ENCODE peak calls at places on chromosome 2, in four cellular contexts. V is naive thymus-derived CD4-positive, alpha-beta T cell; O is Panc1; W is brain microvascular endothelial cell. T is an unnamed sample.
A peak's percentile ranks its signal among the peaks of the same experiment; 100 is the strongest.

GRCh38 chr2:118842687-118843491 is 4.6 kb downstream of the EN1 start:
- DNase-seq in W (no peak), O (no peak), V (no peak), T (peak; percentile 73)

GRCh38 chr2:28202718-28203117 is 189.9 kb upstream of the FOSL2 start:
- DNase-seq in V (no peak), O (no peak), W (no peak), T (no peak)

GRCh38 chr2:5695641-5696350 is 3.6 kb downstream of the SOX11 start:
- DNase-seq in O (no peak), W (peak; percentile 27), V (no peak), T (peak; percentile 43)

GRCh38 chr2:231330311-231330710 is 65.2 kb upstream of the B3GNT7 start:
- DNase-seq in W (no peak), V (no peak), O (no peak), T (no peak)

GRCh38 chr2:20015482-20016083 is 3.1 kb upstream of the MATN3 start:
- DNase-seq in W (peak; percentile 12), V (peak; percentile 43), O (peak; percentile 47), T (no peak)

GRCh38 chr2:33131820-33132219 is 185.1 kb downstream of the LTBP1 start:
- DNase-seq in O (no peak), W (no peak), V (no peak), T (peak; percentile 25)

GRCh38 chr2:174846941-174847938 is 83.0 kb upstream of the CHRNA1 start:
- DNase-seq in W (peak; percentile 66), O (no peak), V (no peak), T (no peak)

GRCh38 chr2:216298719-216299118 is 73.6 kb downstream of the MARCHF4 start:
- DNase-seq in V (no peak), O (no peak), W (peak; percentile 77), T (peak; percentile 11)

GRCh38 chr2:118321436-118322100 is 233.3 kb downstream of the INSIG2 start:
- DNase-seq in V (no peak), O (no peak), W (no peak), T (peak; percentile 52)

GRCh38 chr2:65386340-65386739 is 46.1 kb downstream of the SPRED2 start:
- DNase-seq in O (no peak), W (no peak), V (no peak), T (no peak)

GRCh38 chr2:94881070-94881469 is 9.8 kb downstream of the TEKT4 start:
- DNase-seq in V (no peak), O (no peak), W (no peak), T (no peak)

GRCh38 chr2:6835467-6835866 is 30.2 kb downstream of the CMPK2 start:
- DNase-seq in W (no peak), O (no peak), V (no peak), T (no peak)

GRCh38 chr2:198000417-198000816 is 196.0 kb downstream of the PLCL1 start:
- DNase-seq in W (no peak), O (no peak), V (no peak), T (no peak)

GRCh38 chr2:155442755-155443372 is 744.4 kb downstream of the KCNJ3 start:
- DNase-seq in W (no peak), O (no peak), V (no peak), T (peak; percentile 75)

GRCh38 chr2:207630491-207630890 is 5.3 kb upstream of the METTL21A start:
- DNase-seq in W (no peak), O (no peak), V (no peak), T (no peak)

GRCh38 chr2:240568678-240569522 is 616 bp downstream of the RNPEPL1 start:
- DNase-seq in W (no peak), O (no peak), V (peak; percentile 78), T (peak; percentile 70)

GRCh38 chr2:37061312-37061711 is 22.9 kb downstream of the HEATR5B start:
- DNase-seq in O (no peak), V (no peak), W (no peak), T (no peak)

GRCh38 chr2:17830053-17831034 is 14.1 kb downstream of the MSGN1 start:
- DNase-seq in W (peak; percentile 79), V (peak; percentile 5), O (peak; percentile 18), T (peak; percentile 41)

GRCh38 chr2:230600285-230600684 is 112.4 kb upstream of the CAB39 start:
- DNase-seq in O (no peak), V (no peak), W (no peak), T (no peak)

GRCh38 chr2:128661289-128661688 is 342.6 kb upstream of the HS6ST1 start:
- DNase-seq in V (no peak), O (no peak), W (no peak), T (no peak)

GRCh38 chr2:236711440-236711839 is 141.8 kb downstream of the ACKR3 start:
- DNase-seq in V (no peak), W (no peak), O (no peak), T (peak; percentile 91)

GRCh38 chr2:76415821-76416220 is 705.1 kb upstream of the GCFC2 start:
- DNase-seq in V (no peak), O (no peak), W (no peak), T (no peak)

GRCh38 chr2:6423131-6423530 is 442.6 kb downstream of the CMPK2 start:
- DNase-seq in O (no peak), W (no peak), V (no peak), T (no peak)

GRCh38 chr2:9811679-9812511 is 31.4 kb upstream of the TAF1B start:
- DNase-seq in W (no peak), O (no peak), V (no peak), T (no peak)

GRCh38 chr2:174049895-174050294 is 84.7 kb upstream of the SP3 start:
- DNase-seq in W (no peak), V (no peak), O (no peak), T (no peak)

GRCh38 chr2:214127178-214127970 is 283.5 kb upstream of the VWC2L start:
- DNase-seq in V (no peak), O (no peak), W (peak; percentile 49), T (peak; percentile 68)

GRCh38 chr2:216807861-216808272 is 52.0 kb downstream of the TNP1 start:
- DNase-seq in V (no peak), O (no peak), W (peak; percentile 24), T (no peak)

GRCh38 chr2:65024149-65024829 is 31.9 kb upstream of the CEP68 start:
- DNase-seq in O (no peak), W (peak; percentile 87), V (no peak), T (peak; percentile 43)

GRCh38 chr2:8628179-8628869 is 53.5 kb upstream of the ID2 start:
- DNase-seq in W (no peak), O (no peak), V (no peak), T (no peak)

GRCh38 chr2:53445376-53446072 is 322.1 kb upstream of the CHAC2 start:
- DNase-seq in O (no peak), W (peak; percentile 54), V (no peak), T (peak; percentile 13)

GRCh38 chr2:241473399-241473798 is 35.0 kb downstream of the STK25 start:
- DNase-seq in O (no peak), W (no peak), V (no peak), T (no peak)

GRCh38 chr2:29463181-29463900 is 348.1 kb downstream of the CLIP4 start:
- DNase-seq in O (no peak), V (no peak), W (peak; percentile 64), T (no peak)

GRCh38 chr2:200829258-200829655 is 17.5 kb downstream of the BZW1 start:
- DNase-seq in V (no peak), O (no peak), W (no peak), T (no peak)

GRCh38 chr2:240790370-240791210 is 29.4 kb downstream of the KIF1A start:
- DNase-seq in O (no peak), V (no peak), W (no peak), T (no peak)

GRCh38 chr2:18552351-18553077 is 7.9 kb downstream of the RDH14 start:
- DNase-seq in V (no peak), O (no peak), W (no peak), T (no peak)

GRCh38 chr2:130767408-130767775 is 12.1 kb downstream of the AMER3 start:
- DNase-seq in V (no peak), O (no peak), W (no peak), T (no peak)

GRCh38 chr2:73949802-73950201 is 23.1 kb downstream of the DGUOK start:
- DNase-seq in O (no peak), V (no peak), W (no peak), T (no peak)
- H3K36me3 ChIP-seq in O (peaks cover 19% of the 10 kb centered on the region), V (peaks cover 27% of the 10 kb centered on the region), W (peaks cover 47% of the 10 kb centered on the region), T (peaks cover 81% of the 10 kb centered on the region)

GRCh38 chr2:101388232-101388631 is 929 bp upstream of the CREG2 start:
- DNase-seq in W (peak; percentile 43), O (no peak), V (no peak), T (peak; percentile 23)
- H3K27me3 ChIP-seq in W (peaks cover 7% of the 10 kb centered on the region), O (peaks cover 30% of the 10 kb centered on the region), V (peaks cover 11% of the 10 kb centered on the region), T (peaks cover 23% of the 10 kb centered on the region)

GRCh38 chr2:3324036-3324386 is 53.6 kb downstream of the EIPR1 start:
- DNase-seq in V (no peak), O (no peak), W (no peak), T (no peak)

GRCh38 chr2:3324404-3325281 is 53.0 kb downstream of the EIPR1 start:
- DNase-seq in W (no peak), O (no peak), V (no peak), T (no peak)

GRCh38 chr2:3326871-3327270 is 50.7 kb downstream of the EIPR1 start:
- DNase-seq in W (no peak), O (no peak), V (no peak), T (no peak)

GRCh38 chr2:3325458-3326181 is 52.0 kb downstream of the EIPR1 start:
- DNase-seq in W (no peak), O (no peak), V (no peak), T (no peak)

GRCh38 chr2:3326182-3326537 is 51.5 kb downstream of the EIPR1 start:
- DNase-seq in O (no peak), W (no peak), V (no peak), T (no peak)
- H3K36me3 ChIP-seq in O (no peaks in the 10 kb centered on the region), W (peaks cover 12% of the 10 kb centered on the region), V (no peaks in the 10 kb centered on the region), T (no peaks in the 10 kb centered on the region)

DNA sequence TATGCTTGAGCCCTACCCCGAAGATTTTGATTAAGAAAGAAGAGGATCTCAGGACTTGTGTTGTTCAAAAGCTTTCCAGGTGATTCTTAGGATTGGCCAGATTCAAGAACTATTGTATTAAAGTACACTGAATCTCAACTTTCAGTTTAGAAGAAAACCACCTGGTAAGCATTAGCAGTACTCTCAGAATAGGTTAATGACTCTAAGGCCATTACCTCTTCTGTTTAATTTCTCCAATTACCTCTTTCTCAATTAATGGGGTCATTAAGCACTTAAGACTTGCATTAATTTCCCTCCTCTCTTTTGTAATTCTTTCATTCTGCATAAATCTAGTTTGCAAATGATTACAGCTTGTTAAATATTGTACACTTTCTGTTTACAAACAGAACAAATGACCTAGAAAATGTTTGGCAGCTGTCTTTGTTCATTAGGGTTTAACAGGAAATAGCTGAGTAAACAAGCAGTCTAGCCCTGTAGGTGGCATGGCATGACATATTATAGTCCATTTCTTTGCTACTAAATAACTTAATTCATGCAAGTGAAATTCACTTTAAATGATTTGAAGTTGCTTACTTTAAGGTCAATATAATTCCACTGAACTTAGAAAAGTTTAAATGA is 20.4 kb upstream of the TDRD15 start:
- DNase-seq in O (no peak), W (no peak), V (no peak), T (no peak)
- H3K27me3 ChIP-seq in O (no peaks in the 10 kb centered on the region), W (no peaks in the 10 kb centered on the region), V (no peaks in the 10 kb centered on the region), T (peaks cover 6% of the 10 kb centered on the region)

GRCh38 chr2:218229239-218229638 is 12.2 kb downstream of the ARPC2 start:
- DNase-seq in V (peak; percentile 55), O (no peak), W (peak; percentile 62), T (peak; percentile 11)

GRCh38 chr2:218230882-218231281 is 13.9 kb downstream of the ARPC2 start:
- DNase-seq in O (no peak), W (peak; percentile 64), V (no peak), T (no peak)

GRCh38 chr2:218226903-218227302 is 9.9 kb downstream of the ARPC2 start:
- DNase-seq in O (no peak), V (no peak), W (no peak), T (no peak)

GRCh38 chr2:218229851-218230250 is 12.9 kb downstream of the ARPC2 start:
- DNase-seq in W (no peak), V (no peak), O (no peak), T (no peak)

GRCh38 chr2:218228366-218229092 is 11.5 kb downstream of the ARPC2 start:
- DNase-seq in O (no peak), V (no peak), W (no peak), T (no peak)
- H3K36me3 ChIP-seq in O (peaks cover 37% of the 10 kb centered on the region), V (peaks cover 18% of the 10 kb centered on the region), W (peaks cover 71% of the 10 kb centered on the region), T (peaks cover 79% of the 10 kb centered on the region)

T was measured in MG63.